ENCODE peak calls at places on chromosomes 1 and 21, in four cellular contexts. One of them, this sample, is unnamed.

GRCh38 chr1:69737527-69738176 is 169.9 kb downstream of the LRRC7 start:
- DNase-seq in pancreas: peak
- DNase-seq in mesenchymal stem cell: peak
- DNase-seq in caudate nucleus: peak
- DNase-seq in this sample: no peak

GRCh38 chr1:163535807-163536206 is 214.1 kb downstream of the NUF2 start:
- DNase-seq in pancreas: no peak
- DNase-seq in caudate nucleus: no peak
- DNase-seq in mesenchymal stem cell: peak
- DNase-seq in this sample: no peak

GRCh38 chr1:22413799-22414198 is 37.9 kb upstream of the ZBTB40 start:
- DNase-seq in mesenchymal stem cell: no peak
- DNase-seq in caudate nucleus: no peak
- DNase-seq in pancreas: no peak
- DNase-seq in this sample: no peak

GRCh38 chr1:166069390-166069789 is 97.4 kb downstream of the FAM78B start:
- DNase-seq in caudate nucleus: no peak
- DNase-seq in pancreas: no peak
- DNase-seq in mesenchymal stem cell: no peak
- DNase-seq in this sample: no peak

GRCh38 chr21:15841856-15842564 is 112.2 kb downstream of the USP25 start:
- DNase-seq in pancreas: no peak
- DNase-seq in caudate nucleus: no peak
- DNase-seq in mesenchymal stem cell: peak
- DNase-seq in this sample: no peak

GRCh38 chr21:35974801-35975200 is 85.5 kb downstream of the SETD4 start:
- DNase-seq in mesenchymal stem cell: no peak
- DNase-seq in caudate nucleus: no peak
- DNase-seq in pancreas: peak
- DNase-seq in this sample: no peak

GRCh38 chr1:220565670-220566069 is 37.7 kb downstream of the MARK1 start:
- DNase-seq in mesenchymal stem cell: no peak
- DNase-seq in caudate nucleus: no peak
- DNase-seq in pancreas: no peak
- DNase-seq in this sample: no peak

GRCh38 chr1:230072866-230073265 is 5.8 kb downstream of the GALNT2 start:
- DNase-seq in pancreas: no peak
- DNase-seq in mesenchymal stem cell: no peak
- DNase-seq in caudate nucleus: no peak
- DNase-seq in this sample: no peak

GRCh38 chr1:204376919-204377799 is 17.4 kb upstream of the PLEKHA6 start:
- DNase-seq in mesenchymal stem cell: no peak
- DNase-seq in caudate nucleus: no peak
- DNase-seq in pancreas: peak
- DNase-seq in this sample: no peak

GRCh38 chr1:8478566-8478965 is 160.7 kb downstream of the SLC45A1 start:
- DNase-seq in mesenchymal stem cell: no peak
- DNase-seq in caudate nucleus: no peak
- DNase-seq in pancreas: no peak
- DNase-seq in this sample: no peak
- H3K27ac ChIP-seq in mesenchymal stem cell: peak
- H3K27ac ChIP-seq in caudate nucleus: peak
- H3K27ac ChIP-seq in pancreas: no peak
- H3K27ac ChIP-seq in this sample: no peak

GRCh38 chr1:32127780-32128179 is 19.9 kb downstream of the KPNA6 start:
- DNase-seq in mesenchymal stem cell: no peak
- DNase-seq in pancreas: no peak
- DNase-seq in caudate nucleus: no peak
- DNase-seq in this sample: no peak

GRCh38 chr1:32116531-32116930 is 8.7 kb downstream of the KPNA6 start:
- DNase-seq in pancreas: no peak
- DNase-seq in mesenchymal stem cell: peak
- DNase-seq in caudate nucleus: no peak
- DNase-seq in this sample: no peak

GRCh38 chr1:32125313-32125712 is 17.5 kb downstream of the KPNA6 start:
- DNase-seq in pancreas: no peak
- DNase-seq in caudate nucleus: no peak
- DNase-seq in mesenchymal stem cell: no peak
- DNase-seq in this sample: no peak

GRCh38 chr1:32126770-32127169 is 18.9 kb downstream of the KPNA6 start:
- DNase-seq in mesenchymal stem cell: no peak
- DNase-seq in pancreas: no peak
- DNase-seq in caudate nucleus: no peak
- DNase-seq in this sample: no peak

DNA sequence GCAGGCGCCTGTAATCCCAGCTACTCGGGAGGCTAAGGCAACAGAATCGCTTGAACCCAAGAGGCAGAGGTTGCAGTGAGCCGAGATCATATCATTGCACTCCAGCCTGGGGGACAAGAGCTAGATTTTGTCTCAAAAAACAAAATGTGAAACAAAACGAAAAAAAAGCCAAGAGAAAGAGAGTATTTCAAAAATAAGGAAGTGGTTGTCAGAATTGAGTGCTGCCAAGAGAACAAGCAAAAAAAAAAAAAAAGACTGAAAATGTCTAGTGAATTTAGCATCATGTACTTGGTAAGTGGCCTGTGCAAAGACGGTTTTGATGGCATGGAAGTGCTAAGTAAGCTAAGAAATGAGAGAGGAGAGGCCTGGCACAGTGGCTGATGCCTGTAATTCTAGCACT is 14.3 kb downstream of the KPNA6 start:
- DNase-seq in caudate nucleus: no peak
- DNase-seq in mesenchymal stem cell: no peak
- DNase-seq in pancreas: no peak
- DNase-seq in this sample: no peak
- H3K27ac ChIP-seq in caudate nucleus: no peak
- H3K27ac ChIP-seq in mesenchymal stem cell: no peak
- H3K27ac ChIP-seq in pancreas: no peak
- H3K27ac ChIP-seq in this sample: no peak

GRCh38 chr1:45554198-45554597 is 3.6 kb downstream of the AKR1A1 start:
- DNase-seq in caudate nucleus: no peak
- DNase-seq in pancreas: no peak
- DNase-seq in mesenchymal stem cell: no peak
- DNase-seq in this sample: no peak

GRCh38 chr1:45552309-45552708 is 1.7 kb downstream of the AKR1A1 start:
- DNase-seq in caudate nucleus: no peak
- DNase-seq in pancreas: peak
- DNase-seq in mesenchymal stem cell: no peak
- DNase-seq in this sample: no peak

GRCh38 chr1:45551684-45552083 is 1.1 kb downstream of the AKR1A1 start:
- DNase-seq in mesenchymal stem cell: no peak
- DNase-seq in pancreas: no peak
- DNase-seq in caudate nucleus: no peak
- DNase-seq in this sample: no peak

DNA sequence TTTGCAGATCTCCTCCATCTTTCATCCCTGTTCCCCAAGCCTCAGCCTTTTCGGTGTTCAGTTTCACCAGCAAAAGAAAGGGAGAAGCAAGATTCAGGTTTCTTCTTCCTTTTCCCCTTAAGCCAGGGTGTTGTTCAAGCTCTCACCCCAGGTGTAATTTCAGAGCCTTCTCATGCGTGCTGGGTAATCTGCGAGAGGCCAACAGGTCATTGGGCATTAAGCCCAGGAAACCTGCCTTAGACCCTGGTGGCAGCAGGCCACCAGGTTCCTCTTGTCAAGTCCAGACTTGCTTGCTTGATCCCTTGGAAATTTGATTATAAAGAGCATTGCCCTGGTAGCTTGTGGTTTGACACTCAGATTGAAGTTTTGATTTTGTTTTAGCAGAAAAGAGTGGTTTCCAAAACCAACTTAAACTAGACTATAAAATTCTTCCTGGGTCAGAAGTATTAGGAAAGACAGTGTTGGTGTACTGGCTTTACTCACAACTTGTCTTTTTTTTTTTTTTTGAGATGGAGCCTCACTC is 6.9 kb downstream of the AKR1A1 start:
- DNase-seq in caudate nucleus: no peak
- DNase-seq in mesenchymal stem cell: peak
- DNase-seq in pancreas: peak
- DNase-seq in this sample: no peak
- H3K27ac ChIP-seq in caudate nucleus: no peak
- H3K27ac ChIP-seq in mesenchymal stem cell: peak
- H3K27ac ChIP-seq in pancreas: peak
- H3K27ac ChIP-seq in this sample: no peak

GRCh38 chr1:71562298-71562697 is 481.5 kb upstream of the ZRANB2 start:
- DNase-seq in caudate nucleus: no peak
- DNase-seq in mesenchymal stem cell: no peak
- DNase-seq in pancreas: no peak
- DNase-seq in this sample: no peak

GRCh38 chr1:71559880-71560279 is 479.0 kb upstream of the ZRANB2 start:
- DNase-seq in pancreas: no peak
- DNase-seq in caudate nucleus: no peak
- DNase-seq in mesenchymal stem cell: no peak
- DNase-seq in this sample: no peak

GRCh38 chr1:71565267-71565666 is 484.4 kb upstream of the ZRANB2 start:
- DNase-seq in caudate nucleus: no peak
- DNase-seq in pancreas: no peak
- DNase-seq in mesenchymal stem cell: peak
- DNase-seq in this sample: peak

GRCh38 chr1:71561206-71561605 is 480.4 kb upstream of the ZRANB2 start:
- DNase-seq in mesenchymal stem cell: no peak
- DNase-seq in caudate nucleus: no peak
- DNase-seq in pancreas: no peak
- DNase-seq in this sample: no peak

DNA sequence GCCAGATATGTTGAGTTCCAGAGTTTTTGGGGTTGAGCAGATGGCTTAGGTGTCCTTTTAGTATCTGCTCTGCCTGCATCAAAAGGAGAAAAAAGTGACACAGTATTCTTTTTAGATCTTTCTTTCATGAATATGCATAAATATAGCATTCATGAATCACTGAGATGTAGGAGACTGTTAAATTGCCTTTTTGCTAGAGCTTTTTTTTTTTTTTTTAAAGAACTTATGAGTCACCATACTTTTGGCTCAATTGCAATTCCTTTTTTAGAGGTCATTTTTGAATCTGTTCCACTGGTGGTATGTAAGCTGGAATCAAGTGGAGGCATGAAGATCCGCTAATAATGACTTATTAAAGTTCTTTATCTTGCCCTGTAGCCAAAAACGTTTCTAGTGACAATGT is 480.9 kb upstream of the ZRANB2 start:
- DNase-seq in pancreas: no peak
- DNase-seq in caudate nucleus: no peak
- DNase-seq in mesenchymal stem cell: peak
- DNase-seq in this sample: no peak
- H3K27ac ChIP-seq in pancreas: no peak
- H3K27ac ChIP-seq in caudate nucleus: no peak
- H3K27ac ChIP-seq in mesenchymal stem cell: no peak
- H3K27ac ChIP-seq in this sample: no peak

DNA sequence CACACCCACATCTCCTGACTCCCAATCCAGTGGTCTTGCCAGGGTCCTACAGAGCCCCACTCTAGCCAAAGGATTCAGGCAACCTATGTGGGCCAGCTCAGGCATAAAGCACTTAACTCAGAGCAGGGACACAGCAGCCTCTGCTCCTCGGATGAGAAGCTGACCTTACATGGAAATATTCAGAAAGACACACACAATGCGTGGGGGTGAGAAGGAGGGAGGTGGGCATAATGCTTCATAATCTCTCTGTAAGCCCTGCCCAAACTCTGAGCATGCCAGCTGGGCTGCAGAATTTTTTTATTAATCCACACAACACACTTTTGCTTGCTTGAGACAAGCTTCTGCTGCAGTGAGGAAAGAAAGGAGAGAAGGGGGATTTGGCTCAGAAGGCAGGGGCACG is 21.6 kb downstream of the KCND3 start:
- DNase-seq in caudate nucleus: no peak
- DNase-seq in mesenchymal stem cell: no peak
- DNase-seq in pancreas: no peak
- DNase-seq in this sample: no peak
- H3K27ac ChIP-seq in caudate nucleus: no peak
- H3K27ac ChIP-seq in mesenchymal stem cell: no peak
- H3K27ac ChIP-seq in pancreas: no peak
- H3K27ac ChIP-seq in this sample: no peak

DNA sequence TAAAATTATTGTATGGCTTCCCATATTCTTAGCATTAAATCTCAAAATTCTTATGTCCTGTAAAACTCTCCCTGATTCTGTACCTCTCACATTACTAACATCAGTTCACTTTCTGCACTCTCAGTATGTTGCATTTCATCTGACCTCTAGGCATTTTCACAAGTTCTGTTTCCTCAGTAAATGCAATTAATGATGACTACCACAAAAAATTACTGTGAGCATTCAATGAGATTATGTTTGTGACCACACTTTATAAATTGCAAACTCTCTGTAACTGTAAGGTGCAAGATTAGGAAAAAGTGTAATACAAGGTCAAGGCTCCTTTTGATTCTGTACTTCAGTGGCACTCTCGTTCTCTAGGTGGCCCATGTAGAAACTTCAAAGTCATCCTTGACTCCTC is 60.4 kb downstream of the LRRC53 start:
- DNase-seq in caudate nucleus: no peak
- DNase-seq in pancreas: no peak
- DNase-seq in mesenchymal stem cell: no peak
- DNase-seq in this sample: no peak
- H3K27ac ChIP-seq in caudate nucleus: no peak
- H3K27ac ChIP-seq in pancreas: no peak
- H3K27ac ChIP-seq in mesenchymal stem cell: no peak
- H3K27ac ChIP-seq in this sample: no peak

This sample was measured in dorsolateral prefrontal cortex.